ENCODE peak calls at places on chromosome X, in five cellular contexts. L is GM12865, I is retinal pigment epithelial cell, V is ovary, E is kidney epithelial cell. P is an unnamed sample.

GRCh38 chrX:73850124-73851013 is 287.4 kb downstream of the CHIC1 start:
- DNase-seq in L (peak; percentile 20), I (peak; percentile 23), V (peak; percentile 52), E (no peak), P (no peak)

GRCh38 chrX:139639253-139639652 is 68.7 kb downstream of the MCF2 start:
- DNase-seq in L (peak; percentile 0), I (peak; percentile 21), V (peak; percentile 48), E (no peak), P (no peak)

GRCh38 chrX:20053537-20053936 is 62.7 kb upstream of the BCLAF3 start:
- DNase-seq in L (no peak), I (no peak), V (no peak), E (no peak), P (no peak)

GRCh38 chrX:37349131-37350033 is at the start of gene PRRG1:
- DNase-seq in L (no peak), I (peak; percentile 38), V (peak; percentile 81), E (peak; percentile 37), P (no peak)

GRCh38 chrX:44265559-44265958 is 77.9 kb downstream of the EFHC2 start:
- DNase-seq in L (no peak), I (no peak), V (no peak), E (no peak), P (no peak)

GRCh38 chrX:125522752-125523151 is 203.1 kb downstream of the TEX13C start:
- DNase-seq in L (no peak), I (no peak), V (no peak), E (no peak), P (no peak)

GRCh38 chrX:15947648-15948317 is 93.2 kb upstream of the AP1S2 start:
- DNase-seq in L (no peak), I (no peak), V (no peak), E (no peak), P (no peak)

GRCh38 chrX:72685810-72686465 is 28.2 kb downstream of the PHKA1 start:
- DNase-seq in L (no peak), I (no peak), V (no peak), E (no peak), P (no peak)

GRCh38 chrX:100358766-100359165 is 51.3 kb downstream of the PCDH19 start:
- DNase-seq in L (no peak), I (no peak), V (no peak), E (no peak), P (no peak)

GRCh38 chrX:13190051-13190450 is 129.8 kb downstream of the ATXN3L start:
- DNase-seq in L (no peak), I (no peak), V (no peak), E (no peak), P (no peak)

GRCh38 chrX:130741584-130741983 is 161.4 kb downstream of the ENOX2 start:
- DNase-seq in L (no peak), I (no peak), V (no peak), E (no peak), P (no peak)

GRCh38 chrX:15471016-15471415 is 22.1 kb downstream of the PIR start:
- DNase-seq in L (peak; percentile 67), I (peak; percentile 35), V (peak; percentile 63), E (no peak), P (no peak)

GRCh38 chrX:20029728-20030127 is 38.9 kb upstream of the BCLAF3 start:
- DNase-seq in L (peak; percentile 0), I (no peak), V (no peak), E (peak; percentile 9), P (peak; percentile 37)

GRCh38 chrX:111444881-111445280 is 32.9 kb upstream of the DCX start:
- DNase-seq in L (no peak), I (peak; percentile 13), V (no peak), E (no peak), P (no peak)

GRCh38 chrX:154380153-154380552 is 1.1 kb downstream of the EMD start:
- DNase-seq in L (no peak), I (no peak), V (no peak), E (no peak), P (no peak)

GRCh38 chrX:13699183-13699826 is 10.4 kb downstream of the RAB9A start:
- DNase-seq in L (peak; percentile 49), I (no peak), V (no peak), E (no peak), P (no peak)

GRCh38 chrX:131821945-131822622 is 201.0 kb upstream of the STK26 start:
- DNase-seq in L (peak; percentile 24), I (no peak), V (peak; percentile 76), E (peak; percentile 21), P (no peak)

GRCh38 chrX:45850197-45850774 is 649.6 kb upstream of the DIPK2B start:
- DNase-seq in L (no peak), I (no peak), V (no peak), E (no peak), P (no peak)

GRCh38 chrX:48890934-48891401 is 6.6 kb downstream of the TIMM17B start:
- DNase-seq in L (no peak), I (no peak), V (no peak), E (no peak), P (no peak)

GRCh38 chrX:19443886-19444530 is 71.3 kb downstream of the MAP3K15 start:
- DNase-seq in L (no peak), I (no peak), V (no peak), E (no peak), P (no peak)

GRCh38 chrX:23742693-23743622 is at the start of gene ACOT9:
- DNase-seq in L (peak; percentile 92), I (peak; percentile 93), V (peak; percentile 95), E (peak; percentile 86), P (peak; percentile 83)

GRCh38 chrX:97399400-97399799 is 515.7 kb downstream of the RPA4 start:
- DNase-seq in L (peak; percentile 82), I (no peak), V (no peak), E (no peak), P (no peak)

GRCh38 chrX:53294024-53294648 is 12.8 kb upstream of the IQSEC2 start:
- DNase-seq in L (no peak), I (no peak), V (no peak), E (no peak), P (no peak)

GRCh38 chrX:131752493-131753198 is 208.8 kb downstream of the OR13H1 start:
- DNase-seq in L (no peak), I (peak; percentile 34), V (peak; percentile 80), E (no peak), P (no peak)

GRCh38 chrX:7069556-7069955 is 78.0 kb upstream of the STS start:
- DNase-seq in L (no peak), I (no peak), V (no peak), E (no peak), P (no peak)

GRCh38 chrX:7067266-7067665 is 80.2 kb upstream of the STS start:
- DNase-seq in L (no peak), I (no peak), V (no peak), E (no peak), P (no peak)

GRCh38 chrX:7065473-7065872 is 82.0 kb upstream of the STS start:
- DNase-seq in L (no peak), I (no peak), V (no peak), E (no peak), P (no peak)

GRCh38 chrX:7071390-7071789 is 76.1 kb upstream of the STS start:
- DNase-seq in L (no peak), I (no peak), V (no peak), E (no peak), P (no peak)

DNA sequence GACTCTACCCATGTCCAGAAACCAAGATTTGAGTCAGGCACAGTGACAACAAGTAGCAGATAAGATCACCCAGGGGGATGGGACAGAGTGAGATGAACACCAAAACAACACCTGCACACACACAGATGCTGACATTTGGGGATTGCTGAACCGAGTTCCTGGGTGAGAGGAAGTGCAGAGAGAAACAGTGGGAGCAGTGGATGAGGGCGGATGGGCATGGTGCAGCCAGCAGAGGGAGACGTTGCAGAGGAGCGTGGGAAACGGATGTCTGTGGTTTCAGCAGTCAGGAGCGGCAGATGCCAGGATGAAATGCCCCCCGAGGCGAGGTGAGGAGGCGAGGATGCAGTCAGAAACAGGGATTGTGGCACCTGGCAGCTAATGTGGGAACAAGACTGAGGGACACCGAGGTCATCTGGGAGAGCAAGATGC is 78.6 kb upstream of the STS start:
- DNase-seq in L (peak; percentile 21), I (no peak), V (no peak), E (no peak), P (no peak)
- TF ChIP-seq CTCF in L (peak; percentile 30), I (peak; percentile 46), V (no peak), E (peak; percentile 35), P (peak; percentile 23)

GRCh38 chrX:150365051-150365952 is 2.2 kb downstream of the MAMLD1 start:
- DNase-seq in L (no peak), I (no peak), V (peak; percentile 85), E (no peak), P (no peak)

GRCh38 chrX:150361777-150362351 is 1.3 kb upstream of the MAMLD1 start:
- DNase-seq in L (no peak), I (no peak), V (peak; percentile 73), E (no peak), P (no peak)

GRCh38 chrX:150362599-150363481 is at the start of gene MAMLD1:
- DNase-seq in L (peak; percentile 24), I (no peak), V (peak; percentile 80), E (no peak), P (no peak)

GRCh38 chrX:150364347-150365050 is 1.4 kb downstream of the MAMLD1 start:
- DNase-seq in L (no peak), I (no peak), V (peak; percentile 59), E (no peak), P (no peak)

GRCh38 chrX:150363561-150364346 is 637 bp downstream of the MAMLD1 start:
- DNase-seq in L (no peak), I (no peak), V (peak; percentile 68), E (no peak), P (no peak)
- H3K4me3 ChIP-seq in L (no peak overlapping the region), I (peak overlapping the region; percentile 49), V (peak overlapping the region; percentile 52), E (peak overlapping the region; percentile 64), P (peak overlapping the region; percentile 65)

GRCh38 chrX:128800138-128800537 is 723.2 kb downstream of the SMARCA1 start:
- DNase-seq in L (no peak), I (no peak), V (no peak), E (no peak), P (no peak)
- TF ChIP-seq CTCF in L (peak; percentile 7), I (no peak), V (no peak), E (peak; percentile 10), P (peak; percentile 23)

GRCh38 chrX:107482046-107482445 is 32.6 kb downstream of the FRMPD3 start:
- DNase-seq in L (no peak), I (no peak), V (peak; percentile 43), E (no peak), P (no peak)

GRCh38 chrX:107480272-107480671 is 30.8 kb downstream of the FRMPD3 start:
- DNase-seq in L (no peak), I (no peak), V (no peak), E (no peak), P (no peak)

GRCh38 chrX:107485019-107485418 is 35.6 kb downstream of the FRMPD3 start:
- DNase-seq in L (peak; percentile 3), I (no peak), V (no peak), E (no peak), P (no peak)

DNA sequence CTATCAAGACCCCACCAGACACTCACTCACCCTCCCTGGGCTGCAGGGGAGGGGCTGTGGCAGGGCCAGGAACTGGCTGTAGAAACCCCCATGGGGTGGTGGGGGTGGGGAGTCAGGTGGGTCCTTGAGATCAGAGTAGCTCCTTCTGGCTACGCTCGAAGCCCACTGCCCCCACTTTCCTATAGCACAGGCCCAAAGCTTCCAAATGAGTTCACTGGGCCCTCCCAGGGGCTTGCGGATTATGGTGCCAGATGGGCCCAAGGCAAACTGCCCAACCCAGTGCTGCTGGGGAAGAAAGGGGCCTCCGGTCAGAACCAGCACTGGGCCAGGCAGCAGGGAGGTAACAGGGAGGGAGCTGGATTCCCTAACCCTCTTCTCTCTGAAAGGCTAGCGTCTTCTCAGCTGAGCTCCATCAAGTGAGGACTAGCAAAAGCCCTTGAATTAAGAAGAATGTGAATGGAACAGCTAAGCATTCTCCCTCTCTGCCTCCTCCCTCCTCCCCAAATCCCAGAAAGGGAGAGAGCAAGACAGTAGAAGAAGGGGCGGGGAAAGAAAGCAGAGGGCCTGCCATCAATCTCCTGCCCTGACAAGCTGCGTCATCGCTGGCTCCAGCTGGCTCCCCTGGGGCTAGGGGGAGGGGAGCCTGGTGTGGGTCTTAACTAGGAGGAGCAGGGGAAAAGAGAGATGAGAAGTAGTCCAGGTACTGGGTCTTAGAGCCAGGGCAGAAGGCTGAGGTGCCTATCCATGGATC is 34.7 kb downstream of the FRMPD3 start:
- DNase-seq in L (no peak), I (no peak), V (peak; percentile 83), E (no peak), P (no peak)
- H3K4me3 ChIP-seq in L (no peak overlapping the region), I (no peak overlapping the region), V (no peak overlapping the region), E (no peak overlapping the region), P (no peak overlapping the region)

P was measured in epithelial cell of proximal tubule.